ENCODE peak calls at places on chromosomes 7 and 10, in four cellular contexts. L is stimulated activated naive CD8-positive, alpha-beta T cell treated with anti-CD3 and anti-CD28 coated beads, Interleukin-15, Interleukin-2, amounts not matched to agents 100 U/mL and 50 U/mL, for 24 hours; D is psoas muscle; P is transverse colon. F is an unnamed sample.

GRCh38 chr10:128463991-128464755 is 337.9 kb upstream of the MKI67 start:
- DNase-seq in L (no peak), P (peak; percentile 29), D (no peak), F (no peak)

GRCh38 chr7:155667241-155667849 is 22.9 kb downstream of the RBM33 start:
- DNase-seq in P (no peak), D (no peak), L (no peak), F (no peak)

GRCh38 chr10:7541137-7542087 is 125.4 kb downstream of the ITIH5 start:
- DNase-seq in P (peak; percentile 48), L (no peak), D (peak; percentile 49), F (no peak)

GRCh38 chr7:128796325-128796724 is 4.6 kb downstream of the CCDC136 start:
- DNase-seq in P (no peak), D (no peak), L (no peak), F (no peak)

GRCh38 chr10:129483427-129484010 is 16.5 kb downstream of the MGMT start:
- DNase-seq in L (no peak), P (no peak), D (no peak), F (no peak)

GRCh38 chr10:69657417-69657816 is 27.4 kb downstream of the FAM241B start:
- DNase-seq in P (no peak), D (no peak), L (no peak), F (no peak)

GRCh38 chr7:90625051-90625450 is 28.9 kb downstream of the CDK14 start:
- DNase-seq in L (no peak), D (no peak), P (no peak), F (no peak)

GRCh38 chr7:28176645-28177044 is 4.0 kb downstream of the JAZF1 start:
- DNase-seq in L (no peak), P (no peak), D (no peak), F (no peak)

GRCh38 chr10:90125406-90125805 is 424.0 kb downstream of the KIF20B start:
- DNase-seq in D (no peak), L (no peak), P (no peak), F (no peak)

GRCh38 chr7:149422914-149423285 is 38.0 kb downstream of the ZNF777 start:
- DNase-seq in P (peak; percentile 37), L (peak; percentile 38), D (peak; percentile 31), F (peak; percentile 55)

GRCh38 chr7:70728873-70729552 is 402.9 kb upstream of the GALNT17 start:
- DNase-seq in P (peak; percentile 51), L (no peak), D (no peak), F (no peak)

GRCh38 chr7:76037310-76037709 is 10.5 kb downstream of the STYXL1 start:
- DNase-seq in L (no peak), D (peak; percentile 75), P (no peak), F (no peak)

GRCh38 chr10:119737827-119738226 is 12.0 kb downstream of the INPP5F start:
- DNase-seq in P (peak; percentile 30), D (no peak), L (no peak), F (no peak)

GRCh38 chr10:79331226-79331625 is 16.0 kb upstream of the PPIF start:
- DNase-seq in P (no peak), D (no peak), L (peak; percentile 29), F (no peak)

GRCh38 chr10:121536271-121536918 is 61.8 kb downstream of the FGFR2 start:
- DNase-seq in L (no peak), D (no peak), P (no peak), F (no peak)

GRCh38 chr10:24858244-24858907 is 94.0 kb downstream of the PRTFDC1 start:
- DNase-seq in P (no peak), L (no peak), D (no peak), F (no peak)

GRCh38 chr7:51190950-51191349 is 125.7 kb downstream of the COBL start:
- DNase-seq in D (no peak), L (no peak), P (no peak), F (no peak)

GRCh38 chr10:1544209-1544673 is 193.1 kb downstream of the ADARB2 start:
- DNase-seq in L (no peak), D (no peak), P (no peak), F (no peak)

GRCh38 chr7:128954830-128955797 is 17.4 kb downstream of the IRF5 start:
- DNase-seq in L (no peak), D (no peak), P (no peak), F (no peak)

GRCh38 chr7:71753236-71753635 is 621.3 kb downstream of the GALNT17 start:
- DNase-seq in L (no peak), P (no peak), D (no peak), F (no peak)

GRCh38 chr10:80357000-80357803 is 621 bp downstream of the DYDC2 start:
- DNase-seq in P (peak; percentile 8), D (no peak), L (peak; percentile 9), F (no peak)

GRCh38 chr7:99579956-99580777 is 17.9 kb upstream of the TMEM225B start:
- DNase-seq in P (peak; percentile 34), L (peak; percentile 69), D (peak; percentile 38), F (peak; percentile 56)

GRCh38 chr10:55001422-55001821 is 200.4 kb upstream of the PCDH15 start:
- DNase-seq in L (no peak), P (no peak), D (no peak), F (no peak)

GRCh38 chr10:90871279-90871760 is 454 bp upstream of the RPP30 start:
- DNase-seq in P (peak; percentile 21), L (peak; percentile 39), D (peak; percentile 16), F (peak; percentile 45)

GRCh38 chr7:107661081-107661864 is 645 bp downstream of the SLC26A4 start:
- DNase-seq in P (peak; percentile 52), D (peak; percentile 27), L (peak; percentile 52), F (peak; percentile 70)

GRCh38 chr10:69360485-69361302 is 56.0 kb downstream of the TACR2 start:
- DNase-seq in D (peak; percentile 80), L (no peak), P (peak; percentile 81), F (peak; percentile 69)

GRCh38 chr7:122802211-122802833 is 83.9 kb downstream of the CADPS2 start:
- DNase-seq in D (no peak), P (no peak), L (no peak), F (no peak)

GRCh38 chr7:69597278-69598076 is 798 bp upstream of the AUTS2 start:
- DNase-seq in D (peak; percentile 62), L (peak; percentile 27), P (no peak), F (peak; percentile 55)

GRCh38 chr10:102449321-102450123 is 1.8 kb downstream of the C10orf95 start:
- DNase-seq in D (peak; percentile 52), P (peak; percentile 91), L (peak; percentile 86), F (peak; percentile 93)

GRCh38 chr7:150688630-150689029 is 3.1 kb downstream of the GIMAP2 start:
- DNase-seq in P (no peak), D (no peak), L (no peak), F (no peak)

GRCh38 chr7:49398730-49399129 is 374.7 kb upstream of the VWC2 start:
- DNase-seq in P (no peak), L (no peak), D (no peak), F (no peak)

GRCh38 chr10:111784936-111785465 is 398.6 kb downstream of the GPAM start:
- DNase-seq in D (no peak), P (no peak), L (no peak), F (no peak)

GRCh38 chr7:21912305-21912704 is 33.4 kb downstream of the CDCA7L start:
- DNase-seq in D (no peak), L (no peak), P (no peak), F (no peak)

GRCh38 chr10:79196470-79197461 is 128.0 kb downstream of the ZMIZ1 start:
- DNase-seq in P (peak; percentile 82), D (peak; percentile 77), L (peak; percentile 88), F (peak; percentile 90)

F was measured in Peyer's patch.